ENCODE peak calls at places on chromosomes 6 and 20, in five cellular contexts. Z is anterior cingulate cortex, O is small intestine, D is AG09309, B is posterior vena cava. R is an unnamed sample.

GRCh38 chr6:13807691-13808090 is 6.7 kb downstream of the MCUR1 start:
- DNase-seq in Z (no peak), O (no peak), D (no peak), B (no peak), R (no peak)

GRCh38 chr6:53426117-53426516 is 77.4 kb upstream of the ELOVL5 start:
- DNase-seq in Z (no peak), O (no peak), D (no peak), B (no peak), R (no peak)

GRCh38 chr6:53290547-53291510 is 57.9 kb downstream of the ELOVL5 start:
- DNase-seq in Z (no peak), O (no peak), D (no peak), B (no peak), R (no peak)

GRCh38 chr20:6828794-6829423 is 61.4 kb downstream of the BMP2 start:
- DNase-seq in Z (peak), O (peak), D (peak), B (no peak), R (peak)

GRCh38 chr6:165962361-165962760 is 205.3 kb downstream of the TBXT start:
- DNase-seq in Z (no peak), O (no peak), D (no peak), B (peak), R (no peak)

GRCh38 chr6:112034236-112034990 is 19.5 kb upstream of the CCN6 start:
- DNase-seq in Z (peak), O (no peak), D (no peak), B (no peak), R (no peak)

GRCh38 chr6:108336971-108337370 is 42.1 kb downstream of the AFG1L start:
- DNase-seq in Z (no peak), O (no peak), D (no peak), B (no peak), R (no peak)

GRCh38 chr6:13079096-13079758 is 249.1 kb downstream of the TBC1D7 start:
- DNase-seq in Z (no peak), O (no peak), D (no peak), B (no peak), R (no peak)

GRCh38 chr6:113362542-113363430 is 494.4 kb upstream of the MARCKS start:
- DNase-seq in Z (no peak), O (no peak), D (no peak), B (no peak), R (no peak)

GRCh38 chr6:139187489-139187888 is 52.6 kb downstream of the HECA start:
- DNase-seq in Z (no peak), O (no peak), D (no peak), B (no peak), R (no peak)

GRCh38 chr6:21733311-21733710 is 139.8 kb downstream of the SOX4 start:
- DNase-seq in Z (no peak), O (no peak), D (no peak), B (no peak), R (no peak)

GRCh38 chr6:107392069-107392468 is 67.3 kb downstream of the PDSS2 start:
- DNase-seq in Z (no peak), O (no peak), D (no peak), B (no peak), R (no peak)

GRCh38 chr6:3911614-3912336 is 62.6 kb downstream of the FAM50B start:
- DNase-seq in Z (peak), O (peak), D (peak), B (peak), R (no peak)

GRCh38 chr6:149840345-149841075 is 23.6 kb downstream of the LRP11 start:
- DNase-seq in Z (peak), O (peak), D (no peak), B (peak), R (peak)

R was measured in NCI-H748 treated with DMSO at 0.1 percent for 48 hours.